ENCODE peak calls at places on chromosome 5, in five cellular contexts. R is AG04450, E is K562, N is sigmoid colon, J is cardiac muscle cell. V is an unnamed sample.

GRCh38 chr5:94082405-94082804 is 341.0 kb upstream of the POU5F2 start:
- DNase-seq in J (no peak), N (no peak), E (no peak), R (no peak), V (no peak)

GRCh38 chr5:168047669-168048111 is 243.8 kb upstream of the WWC1 start:
- DNase-seq in R (no peak), E (no peak), N (no peak), J (peak; percentile 57), V (no peak)

GRCh38 chr5:133246376-133247144 is 194.7 kb downstream of the HSPA4 start:
- DNase-seq in R (no peak), J (no peak), N (no peak), E (no peak), V (no peak)

GRCh38 chr5:36777105-36777757 is 99.3 kb upstream of the NIPBL start:
- DNase-seq in E (peak; percentile 15), R (peak; percentile 8), J (peak; percentile 57), N (no peak), V (no peak)

GRCh38 chr5:142156839-142157463 is 48.4 kb downstream of the NDFIP1 start:
- DNase-seq in E (no peak), R (no peak), J (no peak), N (no peak), V (no peak)

GRCh38 chr5:14296533-14297331 is 153.6 kb downstream of the TRIO start:
- DNase-seq in E (no peak), J (no peak), N (no peak), R (no peak), V (no peak)

GRCh38 chr5:116764941-116765340 is 190.3 kb upstream of the SEMA6A start:
- DNase-seq in N (no peak), R (no peak), J (no peak), E (no peak), V (no peak)

GRCh38 chr5:123107343-123108240 is 18.6 kb downstream of the PRDM6 start:
- DNase-seq in J (no peak), R (no peak), N (no peak), E (no peak), V (no peak)

GRCh38 chr5:13831236-13831810 is 113.2 kb downstream of the DNAH5 start:
- DNase-seq in E (no peak), N (no peak), J (no peak), R (peak; percentile 29), V (no peak)

GRCh38 chr5:39906146-39906545 is 481.4 kb upstream of the DAB2 start:
- DNase-seq in R (no peak), E (no peak), J (no peak), N (no peak), V (no peak)

GRCh38 chr5:132498152-132498551 is 7.6 kb upstream of the IRF1 start:
- DNase-seq in J (no peak), R (no peak), E (no peak), N (peak; percentile 83), V (peak; percentile 86)

GRCh38 chr5:118173340-118173739 is 815.0 kb downstream of the DTWD2 start:
- DNase-seq in N (no peak), E (no peak), J (no peak), R (no peak), V (no peak)

DNA sequence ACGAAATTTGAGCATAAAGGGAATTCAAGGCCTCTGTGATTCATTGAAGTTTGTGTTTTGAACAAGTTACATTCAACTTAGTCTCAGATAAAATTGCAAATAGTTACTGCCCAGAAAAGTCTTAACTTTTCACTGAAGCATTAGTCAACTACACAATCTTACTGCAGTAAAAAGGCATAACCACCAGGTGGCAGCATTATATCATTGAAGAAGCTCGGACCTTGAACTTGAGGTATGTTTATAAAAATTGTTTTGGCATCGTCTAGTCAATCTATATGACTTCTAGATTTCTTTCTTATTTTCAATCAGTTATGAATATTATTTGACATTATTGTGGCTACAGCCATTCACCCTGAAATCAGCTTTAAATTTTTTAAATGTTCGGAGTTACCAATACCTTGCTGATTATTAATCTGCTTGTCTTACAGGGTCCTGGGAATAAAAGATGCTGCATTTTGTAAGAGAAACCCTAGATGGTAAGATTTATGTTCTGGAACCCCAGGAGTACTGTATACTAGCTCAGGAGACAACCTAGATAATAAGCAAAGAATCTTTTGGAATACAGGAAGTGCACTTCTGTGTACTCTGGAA is 83.9 kb upstream of the GRAMD2B start:
- DNase-seq in R (peak; percentile 30), J (peak; percentile 80), N (no peak), E (peak; percentile 58), V (no peak)
- H3K27ac ChIP-seq in R (no peak overlapping the region), J (no peak overlapping the region), N (no peak overlapping the region), E (no peak overlapping the region), V (no peak overlapping the region)

DNA sequence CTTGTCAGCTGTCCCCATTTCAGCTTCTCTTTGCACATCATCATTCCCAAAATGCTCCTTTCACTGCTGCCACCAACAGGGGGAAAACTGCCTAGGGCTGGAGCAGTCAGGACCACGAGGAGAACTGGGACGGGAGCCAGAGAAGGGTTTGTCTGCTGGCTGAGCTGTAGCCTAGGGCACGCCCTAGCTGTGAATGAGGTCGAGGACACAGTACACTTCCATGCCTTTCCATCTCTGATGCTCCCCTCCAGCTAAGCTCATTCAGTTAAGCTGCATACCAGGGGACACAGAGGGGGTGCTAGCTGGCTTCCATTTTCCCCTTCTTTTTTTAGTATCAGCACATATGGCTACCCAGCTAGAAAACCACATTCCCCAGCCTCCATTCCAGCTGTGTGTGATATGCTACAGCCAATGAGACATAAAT is 64.7 kb downstream of the STK10 start:
- DNase-seq in E (peak; percentile 30), R (no peak), J (peak; percentile 40), N (no peak), V (no peak)
- TF ChIP-seq CTCF in E (peak; percentile 1), R (peak; percentile 56), J (peak; percentile 64), N (no peak), V (no peak)

GRCh38 chr5:151205411-151205810 is 18.5 kb downstream of the CCDC69 start:
- DNase-seq in R (no peak), N (no peak), E (no peak), J (no peak), V (no peak)

GRCh38 chr5:151202381-151203139 is 21.3 kb downstream of the CCDC69 start:
- DNase-seq in E (no peak), R (no peak), J (no peak), N (no peak), V (no peak)

GRCh38 chr5:151199581-151200185 is 24.2 kb downstream of the CCDC69 start:
- DNase-seq in E (no peak), R (no peak), N (no peak), J (no peak), V (peak; percentile 12)

GRCh38 chr5:151200913-151201445 is 22.9 kb downstream of the CCDC69 start:
- DNase-seq in J (no peak), R (no peak), N (no peak), E (no peak), V (peak; percentile 17)

DNA sequence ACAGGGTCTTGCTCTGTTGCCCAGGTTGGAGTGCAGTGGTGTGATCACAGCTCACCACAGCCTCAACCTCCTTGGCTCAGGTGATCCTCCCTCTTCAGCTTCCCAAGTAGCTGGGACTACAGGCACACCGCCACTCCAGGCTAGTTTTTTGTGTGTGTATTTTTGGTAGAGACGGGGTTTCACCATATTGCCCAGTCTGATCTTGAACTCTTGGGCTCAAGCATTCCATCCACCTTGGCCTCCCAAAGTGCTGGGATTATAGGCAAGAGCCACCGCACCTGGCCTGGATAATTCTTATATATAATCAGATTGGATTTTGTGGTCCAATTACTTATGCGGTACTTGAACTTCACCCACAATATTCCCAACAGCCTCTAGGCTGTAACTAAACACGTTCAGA is 19.8 kb downstream of the CCDC69 start:
- DNase-seq in E (no peak), N (no peak), J (no peak), R (no peak), V (no peak)
- H3K4me3 ChIP-seq in E (no peak overlapping the region), N (no peak overlapping the region), J (no peak overlapping the region), R (no peak overlapping the region), V (no peak overlapping the region)

GRCh38 chr5:820245-820644 is 30.5 kb downstream of the ZDHHC11 start:
- DNase-seq in E (peak; percentile 7), N (no peak), R (no peak), J (no peak), V (no peak)
- H3K27ac ChIP-seq in E (no peak overlapping the region), N (no peak overlapping the region), R (no peak overlapping the region), J (no peak overlapping the region), V (no peak overlapping the region)

DNA sequence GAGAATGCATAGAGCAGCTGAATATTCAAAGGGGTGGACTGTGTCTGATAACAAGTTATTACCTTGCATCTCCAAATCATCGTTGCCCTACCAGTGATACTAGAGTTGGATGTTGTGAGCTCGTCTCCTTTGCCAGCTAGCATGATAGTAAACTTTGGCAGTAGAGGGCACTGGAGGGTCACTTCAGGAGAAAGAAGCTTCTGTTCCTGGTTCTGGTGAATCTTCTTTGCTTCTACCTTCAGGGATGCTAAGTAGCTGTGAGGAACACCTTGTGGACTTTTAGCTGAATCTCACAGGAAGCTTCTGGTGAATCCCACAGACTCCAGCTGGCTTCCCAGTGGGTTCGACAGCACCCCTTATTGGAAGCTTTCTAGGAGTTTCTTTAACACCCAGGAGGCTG is 626.6 kb upstream of the SGCD start:
- DNase-seq in E (no peak), R (no peak), N (no peak), J (peak; percentile 11), V (no peak)
- TF ChIP-seq CTCF in E (no peak), R (no peak), N (no peak), J (no peak), V (no peak)